ENCODE peak calls at places on chromosomes 11 and 22, in five cellular contexts. One of them, this sample, is unnamed.

GRCh38 chr11:61718613-61719302 is 33.7 kb upstream of the MYRF start:
- DNase-seq in thyroid gland: peak
- DNase-seq in tibial artery: no peak
- DNase-seq in astrocyte of the spinal cord: peak
- DNase-seq in RWPE1: no peak
- DNase-seq in this sample: no peak

GRCh38 chr11:117239295-117239694 is 6.8 kb downstream of the RNF214 start:
- DNase-seq in thyroid gland: no peak
- DNase-seq in tibial artery: no peak
- DNase-seq in astrocyte of the spinal cord: peak
- DNase-seq in RWPE1: peak
- DNase-seq in this sample: no peak

GRCh38 chr11:93089474-93090102 is 108.2 kb downstream of the SLC36A4 start:
- DNase-seq in thyroid gland: no peak
- DNase-seq in tibial artery: peak
- DNase-seq in astrocyte of the spinal cord: peak
- DNase-seq in RWPE1: no peak
- DNase-seq in this sample: no peak

GRCh38 chr22:25113316-25113721 is 86.3 kb upstream of the CRYBB3 start:
- DNase-seq in thyroid gland: peak
- DNase-seq in tibial artery: no peak
- DNase-seq in astrocyte of the spinal cord: no peak
- DNase-seq in RWPE1: no peak
- DNase-seq in this sample: no peak

GRCh38 chr11:60363542-60364525 is 14.5 kb upstream of the MS4A7 start:
- DNase-seq in thyroid gland: peak
- DNase-seq in tibial artery: peak
- DNase-seq in astrocyte of the spinal cord: peak
- DNase-seq in RWPE1: peak
- DNase-seq in this sample: peak

GRCh38 chr11:120471131-120471530 is 40.4 kb upstream of the GRIK4 start:
- DNase-seq in thyroid gland: no peak
- DNase-seq in tibial artery: no peak
- DNase-seq in astrocyte of the spinal cord: peak
- DNase-seq in RWPE1: no peak
- DNase-seq in this sample: no peak

GRCh38 chr11:73314121-73314948 is 6.3 kb downstream of the ARHGEF17 start:
- DNase-seq in thyroid gland: peak
- DNase-seq in tibial artery: no peak
- DNase-seq in astrocyte of the spinal cord: peak
- DNase-seq in RWPE1: no peak
- DNase-seq in this sample: no peak

GRCh38 chr11:106418786-106419185 is 341.3 kb downstream of the AASDHPPT start:
- DNase-seq in thyroid gland: no peak
- DNase-seq in tibial artery: no peak
- DNase-seq in astrocyte of the spinal cord: no peak
- DNase-seq in RWPE1: no peak
- DNase-seq in this sample: no peak

GRCh38 chr11:88335284-88335683 is 2.3 kb downstream of the CTSC start:
- DNase-seq in thyroid gland: no peak
- DNase-seq in tibial artery: no peak
- DNase-seq in astrocyte of the spinal cord: no peak
- DNase-seq in RWPE1: no peak
- DNase-seq in this sample: peak

GRCh38 chr11:8967159-8967558 is 2.9 kb upstream of the TMEM9B start:
- DNase-seq in thyroid gland: no peak
- DNase-seq in tibial artery: no peak
- DNase-seq in astrocyte of the spinal cord: no peak
- DNase-seq in RWPE1: no peak
- DNase-seq in this sample: no peak

GRCh38 chr11:113305440-113306336 is 8.7 kb upstream of the TTC12 start:
- DNase-seq in thyroid gland: peak
- DNase-seq in tibial artery: peak
- DNase-seq in astrocyte of the spinal cord: peak
- DNase-seq in RWPE1: peak
- DNase-seq in this sample: peak

GRCh38 chr22:27112273-27112672 is 454.9 kb downstream of the MIAT start:
- DNase-seq in thyroid gland: no peak
- DNase-seq in tibial artery: no peak
- DNase-seq in astrocyte of the spinal cord: no peak
- DNase-seq in RWPE1: no peak
- DNase-seq in this sample: no peak

GRCh38 chr11:40188848-40189247 is 1270.6 kb downstream of the LRRC4C start:
- DNase-seq in thyroid gland: peak
- DNase-seq in tibial artery: no peak
- DNase-seq in astrocyte of the spinal cord: no peak
- DNase-seq in RWPE1: no peak
- DNase-seq in this sample: no peak

GRCh38 chr22:43823911-43824665 is 12.0 kb upstream of the EFCAB6 start:
- DNase-seq in thyroid gland: no peak
- DNase-seq in tibial artery: no peak
- DNase-seq in astrocyte of the spinal cord: no peak
- DNase-seq in RWPE1: no peak
- DNase-seq in this sample: no peak

GRCh38 chr22:19440411-19441195 is 6.9 kb downstream of the C22orf39 start:
- DNase-seq in thyroid gland: no peak
- DNase-seq in tibial artery: no peak
- DNase-seq in astrocyte of the spinal cord: no peak
- DNase-seq in RWPE1: no peak
- DNase-seq in this sample: no peak

GRCh38 chr11:93123351-93123898 is 74.4 kb downstream of the SLC36A4 start:
- DNase-seq in thyroid gland: no peak
- DNase-seq in tibial artery: no peak
- DNase-seq in astrocyte of the spinal cord: peak
- DNase-seq in RWPE1: no peak
- DNase-seq in this sample: no peak

GRCh38 chr22:42369250-42370041 is 62.8 kb downstream of the NFAM1 start:
- DNase-seq in thyroid gland: peak
- DNase-seq in tibial artery: peak
- DNase-seq in astrocyte of the spinal cord: peak
- DNase-seq in RWPE1: peak
- DNase-seq in this sample: peak

GRCh38 chr11:70834277-70834940 is 418.0 kb downstream of the SHANK2 start:
- DNase-seq in thyroid gland: no peak
- DNase-seq in tibial artery: no peak
- DNase-seq in astrocyte of the spinal cord: no peak
- DNase-seq in RWPE1: no peak
- DNase-seq in this sample: no peak

GRCh38 chr22:42277988-42278776 is 7.7 kb upstream of the TCF20 start:
- DNase-seq in thyroid gland: peak
- DNase-seq in tibial artery: no peak
- DNase-seq in astrocyte of the spinal cord: no peak
- DNase-seq in RWPE1: peak
- DNase-seq in this sample: no peak

GRCh38 chr22:40782521-40782920 is 36.6 kb downstream of the SLC25A17 start:
- DNase-seq in thyroid gland: no peak
- DNase-seq in tibial artery: no peak
- DNase-seq in astrocyte of the spinal cord: no peak
- DNase-seq in RWPE1: peak
- DNase-seq in this sample: no peak

GRCh38 chr11:11584446-11584810 is 37.4 kb downstream of the GALNT18 start:
- DNase-seq in thyroid gland: peak
- DNase-seq in tibial artery: no peak
- DNase-seq in astrocyte of the spinal cord: peak
- DNase-seq in RWPE1: peak
- DNase-seq in this sample: no peak

GRCh38 chr11:133952199-133953190 is 4.3 kb downstream of the IGSF9B start:
- DNase-seq in thyroid gland: no peak
- DNase-seq in tibial artery: no peak
- DNase-seq in astrocyte of the spinal cord: no peak
- DNase-seq in RWPE1: no peak
- DNase-seq in this sample: no peak

GRCh38 chr11:112727341-112727841 is 233.8 kb upstream of the NCAM1 start:
- DNase-seq in thyroid gland: no peak
- DNase-seq in tibial artery: no peak
- DNase-seq in astrocyte of the spinal cord: no peak
- DNase-seq in RWPE1: no peak
- DNase-seq in this sample: no peak

GRCh38 chr11:55895216-55895615 is 12.1 kb downstream of the TRIM51 start:
- DNase-seq in thyroid gland: no peak
- DNase-seq in tibial artery: no peak
- DNase-seq in astrocyte of the spinal cord: no peak
- DNase-seq in RWPE1: no peak
- DNase-seq in this sample: no peak
- TF ChIP-seq CTCF in thyroid gland: no peak
- TF ChIP-seq CTCF in tibial artery: no peak
- TF ChIP-seq CTCF in astrocyte of the spinal cord: no peak
- TF ChIP-seq CTCF in RWPE1: no peak
- TF ChIP-seq CTCF in this sample: no peak

DNA sequence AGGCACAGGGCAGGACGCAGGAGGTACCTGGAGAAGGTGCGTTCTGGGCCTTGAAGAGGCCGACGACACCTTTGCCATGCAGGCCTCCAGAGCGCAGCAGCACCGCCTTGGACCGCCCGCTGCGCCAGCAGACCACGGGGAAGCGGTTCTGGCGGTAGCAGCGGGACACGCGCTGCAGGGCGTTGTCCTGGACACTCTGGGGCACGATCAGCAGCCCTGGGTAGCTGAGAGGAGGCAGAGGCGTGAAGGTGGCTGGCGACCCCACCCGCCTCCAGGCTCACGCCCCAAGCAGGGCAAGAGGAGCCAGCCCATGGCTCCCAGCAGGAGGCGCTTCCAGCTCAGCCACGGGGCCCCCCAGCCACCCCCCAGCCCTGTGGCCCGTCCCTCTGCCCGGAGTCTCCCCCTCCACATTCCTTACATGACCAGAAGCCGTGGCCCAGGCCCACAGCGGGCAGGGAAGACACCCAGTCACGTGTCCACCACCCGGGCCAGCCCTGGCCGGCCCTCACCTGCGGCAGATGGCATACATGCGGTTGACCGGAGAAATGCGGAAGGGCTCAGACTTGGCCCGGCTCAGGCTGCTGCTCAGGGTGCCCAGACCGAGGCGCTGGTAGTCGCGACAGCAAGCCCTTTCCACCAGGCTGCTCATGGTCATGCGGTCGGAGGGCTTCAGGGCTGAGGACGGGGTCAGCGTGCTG is 15.2 kb downstream of the SBF1 start:
- DNase-seq in thyroid gland: no peak
- DNase-seq in tibial artery: no peak
- DNase-seq in astrocyte of the spinal cord: no peak
- DNase-seq in RWPE1: no peak
- DNase-seq in this sample: no peak
- TF ChIP-seq CTCF in thyroid gland: no peak
- TF ChIP-seq CTCF in tibial artery: no peak
- TF ChIP-seq CTCF in astrocyte of the spinal cord: no peak
- TF ChIP-seq CTCF in RWPE1: no peak
- TF ChIP-seq CTCF in this sample: no peak

GRCh38 chr22:37591823-37592404 is 12.0 kb upstream of the LGALS2 start:
- DNase-seq in thyroid gland: no peak
- DNase-seq in tibial artery: no peak
- DNase-seq in astrocyte of the spinal cord: no peak
- DNase-seq in RWPE1: no peak
- DNase-seq in this sample: no peak

GRCh38 chr22:37589607-37590006 is 9.7 kb upstream of the LGALS2 start:
- DNase-seq in thyroid gland: no peak
- DNase-seq in tibial artery: no peak
- DNase-seq in astrocyte of the spinal cord: no peak
- DNase-seq in RWPE1: no peak
- DNase-seq in this sample: no peak

GRCh38 chr22:37588540-37589215 is 8.8 kb upstream of the LGALS2 start:
- DNase-seq in thyroid gland: peak
- DNase-seq in tibial artery: no peak
- DNase-seq in astrocyte of the spinal cord: no peak
- DNase-seq in RWPE1: no peak
- DNase-seq in this sample: no peak

GRCh38 chr22:37599161-37599560 is 9.5 kb upstream of the GGA1 start:
- DNase-seq in thyroid gland: no peak
- DNase-seq in tibial artery: peak
- DNase-seq in astrocyte of the spinal cord: no peak
- DNase-seq in RWPE1: no peak
- DNase-seq in this sample: no peak

DNA sequence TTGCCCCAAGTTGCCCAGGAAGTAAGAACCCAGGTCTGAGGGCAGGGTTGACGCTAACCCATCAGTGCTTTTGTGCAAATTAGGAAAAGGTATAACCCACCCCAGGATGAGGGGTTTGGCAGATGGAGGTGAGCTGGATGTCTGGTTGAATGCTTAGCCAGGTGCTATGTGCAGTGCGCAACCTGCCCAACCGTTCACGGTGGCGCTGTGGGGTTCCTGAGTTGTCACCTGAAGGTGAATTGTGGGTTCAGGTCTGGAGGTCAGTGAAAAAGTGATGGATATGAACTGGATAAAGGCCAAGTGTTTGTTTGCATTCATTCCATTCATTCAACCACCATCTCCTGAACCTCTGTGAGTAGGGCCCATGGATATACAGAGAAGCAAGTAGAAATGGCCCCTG is 14.3 kb upstream of the LGALS2 start:
- DNase-seq in thyroid gland: no peak
- DNase-seq in tibial artery: no peak
- DNase-seq in astrocyte of the spinal cord: no peak
- DNase-seq in RWPE1: no peak
- DNase-seq in this sample: no peak
- TF ChIP-seq CTCF in thyroid gland: no peak
- TF ChIP-seq CTCF in tibial artery: no peak
- TF ChIP-seq CTCF in astrocyte of the spinal cord: no peak
- TF ChIP-seq CTCF in RWPE1: no peak
- TF ChIP-seq CTCF in this sample: no peak

GRCh38 chr11:2122222-2122906 is 16.8 kb downstream of the IGF2 start:
- DNase-seq in thyroid gland: no peak
- DNase-seq in tibial artery: no peak
- DNase-seq in astrocyte of the spinal cord: peak
- DNase-seq in RWPE1: no peak
- DNase-seq in this sample: no peak

GRCh38 chr11:2120359-2121100 is 18.7 kb downstream of the IGF2 start:
- DNase-seq in thyroid gland: no peak
- DNase-seq in tibial artery: no peak
- DNase-seq in astrocyte of the spinal cord: no peak
- DNase-seq in RWPE1: no peak
- DNase-seq in this sample: no peak

GRCh38 chr11:2123628-2123960 is 15.6 kb downstream of the IGF2 start:
- DNase-seq in thyroid gland: no peak
- DNase-seq in tibial artery: no peak
- DNase-seq in astrocyte of the spinal cord: no peak
- DNase-seq in RWPE1: no peak
- DNase-seq in this sample: no peak

GRCh38 chr11:2121227-2122130 is 17.7 kb downstream of the IGF2 start:
- DNase-seq in thyroid gland: no peak
- DNase-seq in tibial artery: no peak
- DNase-seq in astrocyte of the spinal cord: no peak
- DNase-seq in RWPE1: no peak
- DNase-seq in this sample: no peak

DNA sequence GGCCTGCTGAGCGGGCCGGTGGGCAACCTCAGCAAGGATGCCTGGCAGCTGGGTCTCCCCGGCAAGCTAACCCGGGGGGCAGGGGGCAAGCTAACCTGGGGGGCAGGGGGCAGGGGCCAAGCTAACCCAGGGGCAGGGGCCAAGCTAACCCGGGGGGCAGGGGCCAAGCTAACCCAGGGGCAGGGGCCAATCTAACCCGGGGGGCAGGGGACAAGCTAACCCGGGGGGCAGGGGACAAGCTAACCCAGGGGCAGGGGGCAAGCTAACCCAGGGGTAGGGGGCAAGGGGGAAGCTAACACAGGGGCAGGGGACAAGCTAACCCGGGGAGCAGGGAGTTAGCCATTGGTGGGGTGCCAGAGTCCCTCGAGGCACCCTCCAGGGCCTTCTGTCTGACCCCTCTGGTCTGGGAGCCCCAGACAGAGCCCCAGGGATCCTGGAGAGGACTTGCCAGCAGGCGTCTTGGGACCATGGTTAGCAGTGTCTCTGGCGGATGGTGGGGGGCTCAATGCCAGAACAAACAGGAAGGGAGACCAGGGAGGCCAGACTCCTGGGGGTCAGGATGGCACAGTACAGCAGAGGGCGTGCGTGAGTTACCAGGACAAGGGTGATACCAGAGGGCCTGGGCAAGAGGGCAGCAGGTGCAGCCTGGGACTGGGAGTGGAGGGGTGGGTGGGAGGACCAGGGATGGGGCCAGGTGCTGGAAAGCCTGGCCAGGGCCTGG is 16.1 kb downstream of the IGF2 start:
- DNase-seq in thyroid gland: no peak
- DNase-seq in tibial artery: no peak
- DNase-seq in astrocyte of the spinal cord: no peak
- DNase-seq in RWPE1: no peak
- DNase-seq in this sample: no peak
- TF ChIP-seq CTCF in thyroid gland: no peak
- TF ChIP-seq CTCF in tibial artery: no peak
- TF ChIP-seq CTCF in astrocyte of the spinal cord: peak
- TF ChIP-seq CTCF in RWPE1: no peak
- TF ChIP-seq CTCF in this sample: no peak